ENCODE peak calls at places on chromosomes 12 and 14, in six cellular contexts. U is Right ventricle myocardium inferior, K is lung, B is sciatic nerve, Z is left cardiac atrium, E is SK-N-SH treated with all-trans-retinoic acid at 6 μM for 48 hours. W is an unnamed sample.

GRCh38 chr12:117494833-117495714 is 133.6 kb upstream of the NOS1 start:
- ATAC-seq in U (no peak), K (no peak), B (no peak), Z (no peak), E (no peak), W (no peak)

GRCh38 chr12:120199595-120200306 is 1.2 kb downstream of the RPLP0 start:
- ATAC-seq in U (peak; percentile 51), K (peak; percentile 3), B (peak; percentile 70), Z (peak; percentile 41), E (no peak), W (peak; percentile 70)

GRCh38 chr12:111429760-111430417 is 24.2 kb downstream of the SH2B3 start:
- ATAC-seq in U (no peak), K (no peak), B (no peak), Z (no peak), E (no peak), W (no peak)

GRCh38 chr12:54341343-54341742 is 16.4 kb downstream of the COPZ1 start:
- ATAC-seq in U (no peak), K (no peak), B (no peak), Z (no peak), E (no peak), W (no peak)

GRCh38 chr14:29548948-29549370 is 378.7 kb downstream of the PRKD1 start:
- ATAC-seq in U (peak; percentile 69), K (no peak), B (peak; percentile 81), Z (peak; percentile 82), E (peak; percentile 89), W (peak; percentile 62)

GRCh38 chr12:105659355-105660075 is 329.0 kb downstream of the C12orf75 start:
- ATAC-seq in U (peak; percentile 85), K (peak; percentile 24), B (peak; percentile 94), Z (peak; percentile 89), E (no peak), W (peak; percentile 61)

GRCh38 chr12:124015791-124016510 is 42.9 kb downstream of the ZNF664 start:
- ATAC-seq in U (no peak), K (no peak), B (no peak), Z (peak; percentile 38), E (no peak), W (no peak)

GRCh38 chr14:67735361-67735921 is 33.8 kb downstream of the RDH12 start:
- ATAC-seq in U (peak; percentile 47), K (no peak), B (no peak), Z (peak; percentile 55), E (no peak), W (no peak)

GRCh38 chr14:102264355-102264754 is 40.6 kb downstream of the MOK start:
- ATAC-seq in U (peak; percentile 46), K (no peak), B (peak; percentile 32), Z (peak; percentile 70), E (no peak), W (no peak)

GRCh38 chr14:24695265-24696241 is 61.6 kb upstream of the GZMB start:
- ATAC-seq in U (no peak), K (no peak), B (peak; percentile 57), Z (peak; percentile 36), E (no peak), W (no peak)

GRCh38 chr12:450438-450837 is 9.3 kb upstream of the B4GALNT3 start:
- ATAC-seq in U (no peak), K (no peak), B (no peak), Z (no peak), E (no peak), W (no peak)

GRCh38 chr12:132544173-132544468 is 54.2 kb downstream of the FBRSL1 start:
- ATAC-seq in U (no peak), K (no peak), B (no peak), Z (no peak), E (no peak), W (no peak)

GRCh38 chr12:2526371-2526770 is 268.4 kb upstream of the FKBP4 start:
- ATAC-seq in U (peak; percentile 35), K (no peak), B (no peak), Z (peak; percentile 66), E (no peak), W (no peak)

GRCh38 chr12:108119126-108119973 is 9.7 kb upstream of the WSCD2 start:
- ATAC-seq in U (no peak), K (no peak), B (peak; percentile 49), Z (peak; percentile 58), E (no peak), W (peak; percentile 58)

GRCh38 chr14:99722741-99723140 is 38.6 kb downstream of the CYP46A1 start:
- ATAC-seq in U (no peak), K (no peak), B (no peak), Z (no peak), E (no peak), W (no peak)

GRCh38 chr14:53581497-53581896 is 375.1 kb downstream of the BMP4 start:
- ATAC-seq in U (no peak), K (no peak), B (no peak), Z (no peak), E (no peak), W (no peak)

GRCh38 chr12:14913381-14913781 is 25.0 kb downstream of the ERP27 start:
- ATAC-seq in U (peak; percentile 97), K (peak; percentile 53), B (peak; percentile 90), Z (peak; percentile 87), E (no peak), W (peak; percentile 36)

GRCh38 chr12:11794311-11794710 is 144.8 kb downstream of the ETV6 start:
- ATAC-seq in U (peak; percentile 79), K (peak; percentile 14), B (no peak), Z (peak; percentile 72), E (no peak), W (peak; percentile 64)

GRCh38 chr14:93824518-93825234 is 36.4 kb upstream of the PRIMA1 start:
- ATAC-seq in U (no peak), K (no peak), B (no peak), Z (no peak), E (no peak), W (no peak)

GRCh38 chr12:108040968-108041367 is 88.1 kb upstream of the WSCD2 start:
- ATAC-seq in U (no peak), K (no peak), B (no peak), Z (no peak), E (no peak), W (no peak)

GRCh38 chr14:56854325-56854724 is 44.0 kb upstream of the OTX2 start:
- ATAC-seq in U (no peak), K (no peak), B (no peak), Z (no peak), E (no peak), W (no peak)

GRCh38 chr14:99479903-99480855 is 480 bp downstream of the SETD3 start:
- ATAC-seq in U (no peak), K (peak; percentile 1), B (no peak), Z (peak; percentile 4), E (peak; percentile 3), W (no peak)

GRCh38 chr14:50814161-50814560 is 16.8 kb downstream of the NIN start:
- ATAC-seq in U (no peak), K (no peak), B (no peak), Z (no peak), E (no peak), W (no peak)

GRCh38 chr14:53458368-53458814 is 305.3 kb upstream of the DDHD1 start:
- ATAC-seq in U (no peak), K (no peak), B (no peak), Z (no peak), E (peak; percentile 69), W (no peak)

GRCh38 chr12:11863478-11863906 is 207.2 kb upstream of the BCL2L14 start:
- ATAC-seq in U (peak; percentile 85), K (peak; percentile 32), B (peak; percentile 81), Z (peak; percentile 85), E (peak; percentile 83), W (peak; percentile 84)

GRCh38 chr12:80781313-80781712 is 64.6 kb downstream of the MYF5 start:
- ATAC-seq in U (no peak), K (no peak), B (no peak), Z (no peak), E (no peak), W (no peak)

GRCh38 chr12:7110661-7111060 is 1.6 kb upstream of the C1RL start:
- ATAC-seq in U (no peak), K (no peak), B (no peak), Z (no peak), E (no peak), W (no peak)

GRCh38 chr12:57011438-57012424 is 4.6 kb downstream of the TAC3 start:
- ATAC-seq in U (no peak), K (no peak), B (no peak), Z (no peak), E (no peak), W (no peak)

GRCh38 chr12:121767525-121768016 is 25.9 kb downstream of the RHOF start:
- ATAC-seq in U (peak; percentile 82), K (peak; percentile 19), B (peak; percentile 88), Z (peak; percentile 87), E (peak; percentile 84), W (peak; percentile 77)

GRCh38 chr14:104096751-104097700 is 11.5 kb downstream of the ASPG start:
- ATAC-seq in U (no peak), K (no peak), B (no peak), Z (no peak), E (peak; percentile 18), W (no peak)

W was measured in gastroesophageal sphincter.